ENCODE peak calls at places on chromosomes 2 and 18, in four cellular contexts. H is IMR-90, K is heart right ventricle, P is B cell. R is an unnamed sample.

GRCh38 chr18:27824275-27824674 is 352.7 kb downstream of the CDH2 start:
- DNase-seq in H (no peak), K (no peak), P (no peak), R (no peak)

GRCh38 chr2:154697422-154698237 is 865 bp upstream of the KCNJ3 start:
- DNase-seq in H (no peak), K (no peak), P (no peak), R (no peak)

GRCh38 chr2:34652636-34653035 is 1053.5 kb upstream of the FAM98A start:
- DNase-seq in H (no peak), K (no peak), P (no peak), R (no peak)

GRCh38 chr2:54557601-54558187 is 101.6 kb downstream of the SPTBN1 start:
- DNase-seq in H (no peak), K (no peak), P (peak; percentile 84), R (peak; percentile 60)

GRCh38 chr2:241546771-241547498 is 11.6 kb upstream of the BOK start:
- DNase-seq in H (peak; percentile 93), K (no peak), P (no peak), R (no peak)

GRCh38 chr18:78912862-78913261 is 66.8 kb upstream of the SALL3 start:
- DNase-seq in H (no peak), K (no peak), P (no peak), R (no peak)

GRCh38 chr2:63654959-63655358 is 66.2 kb downstream of the MDH1 start:
- DNase-seq in H (no peak), K (no peak), P (no peak), R (no peak)

GRCh38 chr2:234565201-234565600 is 68.3 kb upstream of the ARL4C start:
- DNase-seq in H (no peak), K (no peak), P (no peak), R (no peak)

GRCh38 chr2:25043241-25043867 is 1.5 kb downstream of the EFR3B start:
- DNase-seq in H (peak; percentile 89), K (no peak), P (no peak), R (no peak)

GRCh38 chr2:49839818-49840217 is 685.5 kb upstream of the FSHR start:
- DNase-seq in H (no peak), K (no peak), P (no peak), R (no peak)

GRCh38 chr2:207483477-207483876 is 46.3 kb upstream of the CREB1 start:
- DNase-seq in H (peak; percentile 72), K (no peak), P (no peak), R (no peak)

GRCh38 chr18:3230401-3231334 is 10.9 kb upstream of the MYOM1 start:
- DNase-seq in H (peak; percentile 31), K (no peak), P (no peak), R (no peak)

GRCh38 chr2:235839974-235840373 is 328.2 kb downstream of the GBX2 start:
- DNase-seq in H (no peak), K (no peak), P (no peak), R (no peak)

GRCh38 chr2:152372438-152372984 is 37.5 kb downstream of the FMNL2 start:
- DNase-seq in H (no peak), K (no peak), P (no peak), R (no peak)

GRCh38 chr2:182066439-182067061 is 80.9 kb downstream of the PPP1R1C start:
- DNase-seq in H (peak; percentile 99), K (no peak), P (no peak), R (no peak)

GRCh38 chr2:161122772-161123530 is 37.3 kb upstream of the TANK start:
- DNase-seq in H (peak; percentile 93), K (peak; percentile 43), P (no peak), R (no peak)

GRCh38 chr2:85578243-85579180 is 1.1 kb downstream of the VAMP8 start:
- DNase-seq in H (no peak), K (peak; percentile 48), P (peak; percentile 81), R (peak; percentile 28)

GRCh38 chr18:10188971-10189810 is 265.2 kb upstream of the APCDD1 start:
- DNase-seq in H (no peak), K (no peak), P (no peak), R (no peak)

GRCh38 chr2:120360307-120360855 is 14.4 kb downstream of the INHBB start:
- DNase-seq in H (peak; percentile 55), K (no peak), P (no peak), R (no peak)

GRCh38 chr2:196827356-196827755 is 18.2 kb upstream of the C2orf66 start:
- DNase-seq in H (no peak), K (no peak), P (no peak), R (no peak)

DNA sequence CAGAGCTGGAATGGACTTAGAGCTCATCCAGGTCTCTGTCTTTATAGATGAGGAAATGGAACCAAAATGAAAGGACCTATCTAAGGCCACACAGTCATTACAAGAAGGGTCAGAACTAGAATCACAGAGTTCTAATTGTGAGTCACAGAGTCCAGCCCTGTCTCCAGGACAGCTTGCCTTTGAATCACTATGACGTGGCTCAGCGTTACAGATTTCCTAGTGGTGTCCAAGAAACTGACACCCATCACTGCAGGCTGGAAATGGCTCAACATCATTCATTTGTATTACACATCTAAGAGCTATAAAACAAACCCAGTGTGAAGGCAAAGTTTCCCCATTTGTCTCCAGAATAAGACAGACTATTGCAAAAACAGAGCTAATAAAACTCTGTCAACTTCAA is 164.3 kb upstream of the SIX2 start:
- DNase-seq in H (peak; percentile 93), K (no peak), P (no peak), R (no peak)
- TF ChIP-seq CTCF in H (no peak), K (no peak), P (no peak), R (no peak)

GRCh38 chr18:34837769-34838194 is 127.7 kb downstream of the DTNA start:
- DNase-seq in H (peak; percentile 12), K (peak; percentile 14), P (no peak), R (no peak)

GRCh38 chr18:34838669-34839068 is 128.6 kb downstream of the DTNA start:
- DNase-seq in H (no peak), K (peak; percentile 24), P (no peak), R (no peak)

GRCh38 chr18:34835466-34835865 is 125.4 kb downstream of the DTNA start:
- DNase-seq in H (no peak), K (no peak), P (no peak), R (no peak)

GRCh38 chr18:34834897-34835296 is 124.8 kb downstream of the DTNA start:
- DNase-seq in H (no peak), K (no peak), P (no peak), R (no peak)

GRCh38 chr18:34840416-34840815 is 130.3 kb downstream of the DTNA start:
- DNase-seq in H (no peak), K (no peak), P (no peak), R (no peak)
- TF ChIP-seq CTCF in H (no peak), K (no peak), P (no peak), R (no peak)

DNA sequence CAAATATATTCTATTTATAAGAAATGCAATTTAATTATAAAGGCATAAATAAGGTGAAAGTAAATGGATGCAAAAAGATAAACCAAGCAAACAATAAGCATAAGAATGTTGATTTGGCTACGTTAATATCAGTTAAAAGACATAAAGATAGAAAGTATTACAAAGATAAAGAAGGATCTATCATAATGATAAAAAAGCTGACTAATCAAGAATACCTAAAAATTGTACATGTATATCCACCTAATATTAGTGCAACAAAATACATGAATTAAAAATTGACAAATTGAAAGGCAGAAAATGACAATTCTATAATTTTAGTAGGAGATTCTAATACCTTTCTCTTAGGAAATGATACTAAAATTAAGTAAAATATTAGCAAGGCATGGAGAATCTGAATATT is 21.5 kb downstream of the SLC9A4 start:
- DNase-seq in H (no peak), K (no peak), P (no peak), R (no peak)
- TF ChIP-seq CTCF in H (no peak), K (no peak), P (no peak), R (no peak)

GRCh38 chr2:199951023-199951422 is 4.3 kb downstream of the TYW5 start:
- DNase-seq in H (no peak), K (no peak), P (no peak), R (no peak)

GRCh38 chr2:199958014-199958413 is 2.6 kb downstream of the MAIP1 start:
- DNase-seq in H (no peak), K (no peak), P (no peak), R (no peak)

GRCh38 chr2:199956062-199956380 is 639 bp downstream of the MAIP1 start:
- DNase-seq in H (no peak), K (no peak), P (no peak), R (no peak)

GRCh38 chr2:199955007-199955338 is 318 bp downstream of the TYW5 start:
- DNase-seq in H (no peak), K (no peak), P (no peak), R (no peak)

DNA sequence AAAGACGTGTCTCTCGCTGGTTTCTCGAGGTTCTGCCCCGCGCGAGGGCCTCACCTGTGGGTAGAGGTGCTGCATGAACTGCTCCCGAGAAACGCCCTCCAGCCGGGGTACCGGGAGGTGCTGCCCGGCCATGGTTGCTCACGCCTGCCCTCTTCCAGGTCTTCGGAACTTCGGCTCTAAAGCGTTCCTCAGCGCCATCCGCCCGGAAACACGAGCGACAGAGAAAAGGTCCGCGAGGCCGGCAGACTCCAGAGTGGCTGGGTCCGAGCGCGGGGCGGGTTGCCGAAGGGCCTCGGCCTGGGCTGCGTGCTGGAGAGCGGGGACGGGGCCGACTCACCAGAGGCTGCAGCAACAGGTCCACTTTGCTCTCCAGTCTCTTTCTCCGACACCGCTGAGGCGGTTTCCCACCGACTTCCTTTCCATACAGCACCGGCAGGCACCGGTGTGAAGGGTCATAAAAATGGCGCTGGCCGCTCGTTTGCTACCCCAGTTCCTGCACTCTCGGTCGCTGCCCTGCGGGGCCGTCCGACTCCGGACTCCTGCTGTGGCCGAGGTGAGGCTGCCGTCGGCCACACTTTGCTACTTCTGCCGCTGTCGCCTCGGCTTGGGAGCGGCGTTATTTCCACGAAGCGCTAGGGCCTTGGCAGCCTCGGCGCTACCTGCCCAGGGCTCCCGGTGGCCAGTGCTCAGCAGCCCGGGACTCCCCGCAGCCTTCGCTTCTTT is at the start of the genes MAIP1 and TYW5:
- DNase-seq in H (peak; percentile 84), K (peak; percentile 82), P (peak; percentile 81), R (peak; percentile 74)
- TF ChIP-seq CTCF in H (peak; percentile 21), K (peak; percentile 35), P (no peak), R (no peak)

DNA sequence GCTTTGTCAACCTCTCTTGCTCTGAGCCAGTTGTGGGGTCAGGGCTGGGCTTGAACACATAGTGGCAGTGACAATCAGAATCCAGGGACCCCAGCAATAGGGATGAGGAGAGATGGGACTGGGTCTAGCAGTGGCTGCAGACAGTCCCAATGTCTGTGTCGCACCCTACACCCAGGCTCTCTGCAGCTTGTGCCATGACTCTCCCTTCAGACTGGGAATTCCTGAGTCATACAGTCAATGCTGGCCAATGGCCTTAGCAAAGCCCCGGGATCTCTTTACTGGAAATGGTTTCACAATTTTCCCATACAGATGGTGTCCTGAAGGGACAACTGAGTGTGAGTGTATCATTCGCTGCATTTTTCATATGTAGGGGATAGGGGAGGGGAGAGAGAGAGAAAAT is 74.2 kb upstream of the CELF4 start:
- DNase-seq in H (no peak), K (no peak), P (no peak), R (no peak)
- TF ChIP-seq CTCF in H (no peak), K (no peak), P (no peak), R (no peak)

R was measured in natural killer cell.